ENCODE peak calls at places on chromosomes 13 and 19, in ten cellular contexts. T, Q, V, S, R, J, D, B, P and L are unnamed samples.

GRCh38 chr19:33863436-33863835 is 66.8 kb downstream of the KCTD15 start:
- DNase-seq in P (no peak), J (no peak), Q (peak; percentile 19), D (no peak), B (no peak), V (no peak), R (no peak), S (no peak), T (no peak), L (no peak)

GRCh38 chr13:112350300-112350699 is 25.9 kb upstream of the SPACA7 start:
- DNase-seq in Q (peak; percentile 43), V (no peak), R (no peak), T (no peak), S (no peak), P (no peak), D (no peak), J (no peak), B (no peak), L (no peak)

GRCh38 chr13:101869553-101869952 is 417.1 kb downstream of the ITGBL1 start:
- DNase-seq in D (no peak), J (no peak), Q (no peak), B (no peak), V (peak; percentile 37), R (no peak), S (no peak), T (no peak), P (no peak), L (peak; percentile 42)

GRCh38 chr19:13053761-13054604 is 48.7 kb downstream of the LYL1 start:
- DNase-seq in S (no peak), B (peak; percentile 68), V (peak; percentile 88), R (no peak), Q (peak; percentile 87), J (peak; percentile 95), D (peak; percentile 97), T (peak; percentile 63), P (peak; percentile 93), L (peak; percentile 97)

GRCh38 chr19:10462557-10462956 is 40.6 kb downstream of the KEAP1 start:
- DNase-seq in B (no peak), D (no peak), R (no peak), V (no peak), Q (no peak), S (no peak), J (no peak), P (no peak), T (no peak), L (no peak)

GRCh38 chr19:6414793-6415591 is 9.6 kb downstream of the KHSRP start:
- DNase-seq in B (no peak), T (no peak), D (no peak), R (no peak), S (no peak), P (no peak), V (no peak), Q (no peak), J (no peak), L (no peak)

GRCh38 chr19:45999653-46000121 is 4.4 kb downstream of the CCDC61 start:
- DNase-seq in R (peak; percentile 10), P (no peak), D (no peak), B (no peak), V (no peak), S (no peak), T (peak; percentile 72), Q (peak; percentile 73), J (no peak), L (peak; percentile 38)

GRCh38 chr13:108475181-108475580 is 154.2 kb upstream of the MYO16 start:
- DNase-seq in T (no peak), P (no peak), R (no peak), V (no peak), S (no peak), D (no peak), Q (no peak), B (no peak), J (no peak), L (no peak)

GRCh38 chr19:5621945-5622464 is 571 bp downstream of the SAFB2 start:
- DNase-seq in Q (peak; percentile 56), B (no peak), S (no peak), V (no peak), P (peak; percentile 52), J (peak; percentile 50), D (no peak), T (no peak), R (no peak), L (no peak)

GRCh38 chr13:79108914-79109643 is 297.0 kb downstream of the RBM26 start:
- DNase-seq in T (no peak), V (no peak), B (no peak), D (no peak), Q (no peak), S (no peak), R (peak; percentile 94), P (no peak), J (no peak), L (no peak)

GRCh38 chr19:40542197-40542859 is 34.3 kb upstream of the SHKBP1 start:
- DNase-seq in D (no peak), P (peak; percentile 86), S (peak; percentile 40), B (peak; percentile 59), V (peak; percentile 62), J (peak; percentile 79), R (no peak), T (no peak), Q (no peak), L (peak; percentile 61)

GRCh38 chr19:46618670-46619231 is 6.1 kb downstream of the PTGIR start:
- DNase-seq in V (peak; percentile 72), S (peak; percentile 62), T (no peak), P (no peak), Q (no peak), R (peak; percentile 28), B (no peak), D (no peak), J (no peak), L (no peak)

GRCh38 chr19:20359933-20360720 is 193.1 kb downstream of the ZNF486 start:
- DNase-seq in Q (no peak), J (no peak), P (no peak), B (no peak), V (no peak), D (no peak), R (no peak), T (peak; percentile 25), S (no peak), L (no peak)

GRCh38 chr13:75050419-75051066 is 431.4 kb downstream of the TBC1D4 start:
- DNase-seq in T (no peak), V (peak; percentile 82), P (no peak), D (no peak), B (no peak), S (peak; percentile 21), J (no peak), R (no peak), Q (no peak), L (peak; percentile 69)

GRCh38 chr13:41007359-41008118 is 11.6 kb downstream of the ELF1 start:
- DNase-seq in T (no peak), J (no peak), D (no peak), P (no peak), V (peak; percentile 39), S (no peak), R (no peak), B (no peak), Q (no peak), L (peak; percentile 72)

GRCh38 chr19:39968789-39969188 is 2.2 kb upstream of the PSMC4 start:
- DNase-seq in S (no peak), V (no peak), R (no peak), J (no peak), T (no peak), P (no peak), D (no peak), B (no peak), Q (no peak), L (no peak)

GRCh38 chr19:41696402-41697197 is 8.5 kb upstream of the CEACAM7 start:
- DNase-seq in P (no peak), S (peak; percentile 24), D (no peak), R (no peak), V (no peak), Q (peak; percentile 63), B (no peak), T (no peak), J (no peak), L (peak; percentile 12)

GRCh38 chr13:113428871-113429607 is 24.2 kb downstream of the ADPRHL1 start:
- DNase-seq in P (no peak), R (no peak), S (no peak), D (no peak), V (no peak), Q (no peak), T (no peak), J (peak; percentile 16), B (no peak), L (no peak)

GRCh38 chr19:12365372-12366162 is at the start of gene ZNF442:
- DNase-seq in J (peak; percentile 98), R (peak; percentile 98), Q (peak; percentile 96), P (peak; percentile 98), V (peak; percentile 97), T (peak; percentile 97), B (peak; percentile 91), D (peak; percentile 92), S (peak; percentile 96), L (peak; percentile 92)

GRCh38 chr19:8161135-8161646 is 11.8 kb upstream of the FBN3 start:
- DNase-seq in P (no peak), D (no peak), S (peak; percentile 66), J (no peak), Q (no peak), V (no peak), B (no peak), T (no peak), R (peak; percentile 78), L (no peak)

GRCh38 chr19:33431986-33432385 is 58.5 kb downstream of the CEBPG start:
- DNase-seq in Q (no peak), J (no peak), V (no peak), R (no peak), P (peak; percentile 30), B (no peak), D (no peak), T (no peak), S (no peak), L (no peak)

GRCh38 chr19:20313894-20314293 is 146.9 kb downstream of the ZNF486 start:
- DNase-seq in V (no peak), R (peak; percentile 42), S (no peak), B (no peak), D (no peak), J (no peak), T (no peak), P (no peak), Q (no peak), L (no peak)

GRCh38 chr19:31497709-31498108 is 148.5 kb upstream of the TSHZ3 start:
- DNase-seq in P (no peak), Q (peak; percentile 10), V (no peak), B (no peak), J (no peak), D (no peak), S (no peak), R (no peak), T (no peak), L (no peak)

GRCh38 chr19:35911790-35912189 is 3.7 kb upstream of the TYROBP start:
- DNase-seq in T (no peak), Q (no peak), P (no peak), S (no peak), R (no peak), V (no peak), J (no peak), B (no peak), D (no peak), L (no peak)

GRCh38 chr13:53198017-53198416 is 169.4 kb downstream of the OLFM4 start:
- DNase-seq in S (peak; percentile 39), V (no peak), R (peak; percentile 73), J (no peak), B (no peak), T (no peak), Q (no peak), D (no peak), P (no peak), L (no peak)

GRCh38 chr13:109227344-109227940 is 558.9 kb downstream of the IRS2 start:
- DNase-seq in Q (no peak), R (no peak), J (no peak), V (no peak), B (no peak), S (no peak), P (no peak), T (no peak), D (no peak), L (no peak)

GRCh38 chr13:50805805-50806204 is 37.7 kb downstream of the DLEU7 start:
- DNase-seq in R (no peak), P (no peak), D (no peak), S (peak; percentile 29), V (no peak), Q (no peak), J (no peak), T (no peak), B (no peak), L (peak; percentile 11)

GRCh38 chr19:55152017-55152416 is 3.0 kb upstream of the TNNT1 start:
- DNase-seq in D (no peak), T (no peak), Q (no peak), B (no peak), V (no peak), J (no peak), P (no peak), R (no peak), S (peak; percentile 84), L (no peak)